ENCODE peak calls at places on chromosome 15, in ten cellular contexts. Y, O, F, Q, W, G, Z, X, R and H are unnamed samples.
A peak's percentile ranks its signal among the peaks of the same experiment; 100 is the strongest.

GRCh38 chr15:68413363-68414255 is 18.4 kb downstream of the ITGA11 start:
- DNase-seq in Y (peak; percentile 71), O (no peak), F (no peak), Q (no peak), W (no peak), G (no peak), Z (no peak), X (no peak), R (peak; percentile 4), H (no peak)

GRCh38 chr15:90588427-90588826 is 58.7 kb downstream of the CRTC3 start:
- DNase-seq in Y (no peak), O (peak; percentile 7), F (no peak), Q (peak; percentile 39), W (no peak), G (no peak), Z (no peak), X (peak; percentile 78), R (no peak), H (no peak)

GRCh38 chr15:67941643-67942315 is 101.9 kb upstream of the RNU6-1 start:
- DNase-seq in Y (no peak), O (peak; percentile 35), F (peak; percentile 39), Q (no peak), W (no peak), G (no peak), Z (no peak), X (peak; percentile 12), R (no peak), H (peak; percentile 71)

GRCh38 chr15:50114381-50114780 is 4.7 kb downstream of the ATP8B4 start:
- DNase-seq in Y (peak; percentile 54), O (no peak), F (no peak), Q (no peak), W (no peak), G (no peak), Z (peak; percentile 68), X (no peak), R (no peak), H (no peak)

GRCh38 chr15:93029613-93030429 is 59.2 kb downstream of the RGMA start:
- DNase-seq in Y (peak; percentile 76), O (no peak), F (no peak), Q (peak; percentile 47), W (no peak), G (peak; percentile 39), Z (no peak), X (peak; percentile 31), R (no peak), H (no peak)

GRCh38 chr15:92668620-92669019 is 13.0 kb upstream of the FAM174B start:
- DNase-seq in Y (no peak), O (no peak), F (no peak), Q (no peak), W (no peak), G (no peak), Z (no peak), X (no peak), R (no peak), H (no peak)

GRCh38 chr15:50751394-50751793 is 14.1 kb downstream of the SPPL2A start:
- DNase-seq in Y (no peak), O (no peak), F (no peak), Q (no peak), W (no peak), G (no peak), Z (no peak), X (no peak), R (no peak), H (no peak)

GRCh38 chr15:75454471-75455418 is 3.3 kb upstream of the SIN3A start:
- DNase-seq in Y (peak; percentile 87), O (no peak), F (peak; percentile 78), Q (no peak), W (peak; percentile 69), G (peak; percentile 85), Z (peak; percentile 90), X (no peak), R (no peak), H (peak; percentile 48)

GRCh38 chr15:38176696-38177095 is 75.9 kb upstream of the SPRED1 start:
- DNase-seq in Y (no peak), O (no peak), F (no peak), Q (peak; percentile 64), W (no peak), G (peak; percentile 42), Z (no peak), X (no peak), R (no peak), H (no peak)

GRCh38 chr15:41934843-41935242 is 37.5 kb downstream of the EHD4 start:
- DNase-seq in Y (no peak), O (no peak), F (peak; percentile 28), Q (no peak), W (no peak), G (no peak), Z (no peak), X (no peak), R (no peak), H (peak; percentile 74)

GRCh38 chr15:43370975-43371974 is at the start of the genes TUBGCP4 and ZSCAN29:
- DNase-seq in Y (peak; percentile 92), O (peak; percentile 28), F (peak; percentile 77), Q (peak; percentile 71), W (peak; percentile 90), G (peak; percentile 91), Z (peak; percentile 94), X (peak; percentile 62), R (peak; percentile 85), H (no peak)

GRCh38 chr15:69093127-69093526 is 67.3 kb upstream of the GLCE start:
- DNase-seq in Y (no peak), O (peak; percentile 10), F (no peak), Q (no peak), W (no peak), G (no peak), Z (no peak), X (peak; percentile 12), R (no peak), H (no peak)

DNA sequence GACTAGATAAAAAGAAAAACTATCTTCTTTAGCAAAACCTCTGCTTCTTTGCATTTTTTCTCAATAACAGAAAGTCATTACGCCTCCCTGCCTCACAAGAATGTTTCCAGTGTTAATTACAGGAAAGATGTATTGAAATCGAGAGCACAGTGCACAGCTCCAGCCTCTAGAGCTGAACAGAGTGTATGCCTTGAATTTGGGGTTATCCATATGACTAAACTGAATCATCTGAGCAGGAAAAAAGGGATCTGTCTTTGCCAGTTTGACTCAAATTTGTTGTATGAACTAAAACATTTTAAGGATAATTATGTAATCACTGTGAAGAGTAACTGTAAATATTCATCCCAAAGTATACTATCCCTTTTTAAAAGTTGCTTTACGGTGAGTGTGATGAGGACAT is 149.1 kb upstream of the CGNL1 start:
- DNase-seq in Y (no peak), O (no peak), F (no peak), Q (no peak), W (peak; percentile 18), G (no peak), Z (no peak), X (no peak), R (no peak), H (no peak)
- H3K4me1 ChIP-seq in Y (peaks cover 10% of the 10 kb centered on the region), O (peaks cover 22% of the 10 kb centered on the region), F (no peaks in the 10 kb centered on the region), Q (no peaks in the 10 kb centered on the region), W (peaks cover 4% of the 10 kb centered on the region), G (peaks cover 20% of the 10 kb centered on the region), Z (no peaks in the 10 kb centered on the region), X (peaks cover 3% of the 10 kb centered on the region), R (no peaks in the 10 kb centered on the region), H (no peaks in the 10 kb centered on the region)

GRCh38 chr15:56943398-56943797 is 25.0 kb downstream of the TCF12 start:
- DNase-seq in Y (no peak), O (no peak), F (no peak), Q (peak; percentile 55), W (no peak), G (peak; percentile 43), Z (no peak), X (peak; percentile 69), R (no peak), H (no peak)
- H3K4me1 ChIP-seq in Y (peaks cover 31% of the 10 kb centered on the region), O (no peaks in the 10 kb centered on the region), F (peaks cover 3% of the 10 kb centered on the region), Q (peaks cover 4% of the 10 kb centered on the region), W (no peaks in the 10 kb centered on the region), G (peaks cover 24% of the 10 kb centered on the region), Z (peaks cover 10% of the 10 kb centered on the region), X (peaks cover 15% of the 10 kb centered on the region), R (peaks cover 18% of the 10 kb centered on the region), H (peaks cover 6% of the 10 kb centered on the region)

GRCh38 chr15:59828262-59828661 is 139.1 kb upstream of the BNIP2 start:
- DNase-seq in Y (no peak), O (no peak), F (no peak), Q (no peak), W (no peak), G (no peak), Z (no peak), X (no peak), R (no peak), H (peak; percentile 72)
- H3K4me1 ChIP-seq in Y (no peaks in the 10 kb centered on the region), O (no peaks in the 10 kb centered on the region), F (no peaks in the 10 kb centered on the region), Q (no peaks in the 10 kb centered on the region), W (no peaks in the 10 kb centered on the region), G (no peaks in the 10 kb centered on the region), Z (no peaks in the 10 kb centered on the region), X (no peaks in the 10 kb centered on the region), R (no peaks in the 10 kb centered on the region), H (peaks cover 52% of the 10 kb centered on the region)

DNA sequence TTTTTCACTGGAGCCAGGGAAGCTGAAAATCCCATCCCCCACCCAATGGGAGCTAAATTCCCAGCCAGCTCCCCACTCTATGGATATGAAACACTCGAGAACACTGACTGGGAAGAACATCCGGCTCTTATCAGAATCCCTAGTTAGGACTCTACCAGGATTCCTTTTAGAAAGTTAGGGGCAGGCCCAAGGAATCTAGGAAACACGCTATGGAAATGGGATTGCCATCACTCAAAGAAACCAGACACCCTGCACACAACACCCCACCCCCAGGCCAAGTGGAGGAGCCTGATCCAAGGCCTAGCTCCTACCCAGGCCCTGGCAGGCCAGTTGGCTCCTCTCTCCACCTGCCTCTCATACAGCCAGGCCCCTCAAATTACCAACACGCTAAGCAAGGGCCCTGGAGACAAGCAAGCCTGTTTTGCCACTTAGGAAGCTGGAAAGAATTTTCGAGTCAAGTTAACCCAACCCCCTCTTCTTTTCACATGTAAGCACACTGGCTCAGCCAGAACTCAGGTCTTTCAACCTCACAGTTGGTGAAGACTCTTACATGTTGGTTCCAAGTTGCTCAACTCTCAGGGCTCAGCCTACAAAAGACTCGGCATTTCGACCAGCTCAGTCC is 75.5 kb downstream of the RBPMS2 start:
- DNase-seq in Y (peak; percentile 76), O (peak; percentile 36), F (peak; percentile 88), Q (peak; percentile 50), W (no peak), G (peak; percentile 63), Z (peak; percentile 78), X (peak; percentile 48), R (peak; percentile 51), H (no peak)
- H3K4me1 ChIP-seq in Y (peaks cover 74% of the 10 kb centered on the region), O (peaks cover 54% of the 10 kb centered on the region), F (peaks cover 62% of the 10 kb centered on the region), Q (peaks cover 27% of the 10 kb centered on the region), W (peaks cover 23% of the 10 kb centered on the region), G (peaks cover 52% of the 10 kb centered on the region), Z (peaks cover 78% of the 10 kb centered on the region), X (peaks cover 27% of the 10 kb centered on the region), R (peaks cover 58% of the 10 kb centered on the region), H (peaks cover 35% of the 10 kb centered on the region)

DNA sequence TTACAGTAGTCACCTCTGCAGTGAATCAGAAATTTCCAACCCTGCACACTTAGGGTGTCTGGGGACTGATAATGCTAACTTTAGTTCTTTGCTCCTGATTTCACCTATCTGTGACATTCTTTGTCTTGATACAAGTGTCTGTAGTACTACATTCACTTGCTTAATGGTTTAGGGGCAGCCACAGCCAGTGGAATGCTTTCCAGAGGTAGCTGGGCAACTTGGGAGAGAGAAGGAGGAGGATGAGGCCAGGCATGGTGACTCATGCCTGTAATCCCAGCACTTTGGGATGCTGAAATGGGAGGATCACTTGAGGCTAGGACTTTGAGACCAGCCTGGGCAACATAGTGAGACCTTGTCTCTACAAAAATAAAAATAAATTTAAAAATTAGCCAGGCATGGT is 8.5 kb downstream of the BAHD1 start:
- DNase-seq in Y (no peak), O (no peak), F (no peak), Q (no peak), W (no peak), G (no peak), Z (no peak), X (peak; percentile 41), R (no peak), H (no peak)
- H3K4me1 ChIP-seq in Y (peaks cover 10% of the 10 kb centered on the region), O (peaks cover 17% of the 10 kb centered on the region), F (peaks cover 41% of the 10 kb centered on the region), Q (peaks cover 8% of the 10 kb centered on the region), W (peaks cover 32% of the 10 kb centered on the region), G (peaks cover 13% of the 10 kb centered on the region), Z (peaks cover 42% of the 10 kb centered on the region), X (peaks cover 12% of the 10 kb centered on the region), R (peaks cover 6% of the 10 kb centered on the region), H (peaks cover 5% of the 10 kb centered on the region)